ENCODE peak calls at places on chromosomes 11 and 22, in six cellular contexts. H is PC-3, K is dorsolateral prefrontal cortex, Q is GM23338, M is astrocyte, R is HFF-Myc. F is an unnamed sample.

GRCh38 chr11:57567210-57567511 is 311 bp downstream of the UBE2L6 start:
- DNase-seq in M (peak), H (peak), Q (no peak), K (no peak), R (no peak), F (no peak)

GRCh38 chr11:40445391-40445790 is 1014.1 kb downstream of the LRRC4C start:
- DNase-seq in Q (peak), K (no peak), R (no peak), M (peak), H (no peak), F (no peak)

GRCh38 chr11:117833401-117833891 is 8.9 kb upstream of the FXYD2 start:
- DNase-seq in Q (no peak), K (no peak), R (no peak), H (no peak), M (no peak), F (peak)

GRCh38 chr22:44402196-44403111 is 89.7 kb upstream of the SHISAL1 start:
- DNase-seq in M (no peak), Q (no peak), K (peak), R (no peak), H (no peak), F (no peak)

GRCh38 chr22:50474711-50475651 is at the start of gene SBF1:
- DNase-seq in M (peak), H (peak), R (peak), K (peak), Q (peak), F (peak)

GRCh38 chr11:75350743-75351540 is 519 bp downstream of the ARRB1 start:
- DNase-seq in H (peak), K (peak), M (peak), R (no peak), Q (peak), F (no peak)

GRCh38 chr11:29129850-29130249 is 887.0 kb downstream of the KCNA4 start:
- DNase-seq in M (peak), K (no peak), Q (no peak), R (no peak), H (peak), F (no peak)

GRCh38 chr11:19018901-19019300 is 41.6 kb downstream of the MRGPRX2 start:
- DNase-seq in H (peak), Q (peak), R (no peak), K (no peak), M (no peak), F (peak)

GRCh38 chr22:39185601-39186012 is 33.1 kb upstream of the CBX7 start:
- DNase-seq in H (no peak), K (peak), M (no peak), R (no peak), Q (no peak), F (no peak)

GRCh38 chr11:1693327-1694063 is 3.5 kb upstream of the KRTAP5-6 start:
- DNase-seq in H (peak), K (peak), Q (peak), R (peak), M (peak), F (peak)

GRCh38 chr11:8342821-8343681 is 79.4 kb upstream of the LMO1 start:
- DNase-seq in R (no peak), M (no peak), Q (no peak), H (peak), K (no peak), F (no peak)

DNA sequence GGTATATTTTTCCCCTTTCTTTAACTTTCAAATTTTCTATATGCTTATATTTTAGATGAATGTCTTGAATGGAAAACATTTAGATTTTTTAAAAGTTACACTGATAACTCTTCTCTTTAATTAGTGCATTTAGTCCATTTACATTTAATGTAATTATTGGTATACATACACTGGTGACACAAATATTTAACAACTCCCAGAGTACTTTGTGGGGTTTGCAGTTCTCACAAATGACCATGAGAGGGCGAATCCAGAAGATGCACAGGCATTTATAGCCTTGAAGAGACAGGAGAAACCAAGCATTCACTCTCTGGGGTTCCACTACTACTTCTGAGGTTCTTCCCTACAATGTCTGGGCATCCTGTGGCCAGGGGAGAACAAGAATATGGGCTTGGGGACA is 125.1 kb downstream of the TIMP3 start:
- DNase-seq in M (no peak), H (peak), K (no peak), R (peak), Q (peak), F (no peak)
- TF ChIP-seq CTCF in M (peak), H (peak), K (peak), R (peak), Q (peak), F (peak)

GRCh38 chr11:77617892-77618291 is 19.7 kb downstream of the CLNS1A start:
- DNase-seq in M (peak), K (no peak), Q (no peak), H (no peak), R (no peak), F (no peak)

DNA sequence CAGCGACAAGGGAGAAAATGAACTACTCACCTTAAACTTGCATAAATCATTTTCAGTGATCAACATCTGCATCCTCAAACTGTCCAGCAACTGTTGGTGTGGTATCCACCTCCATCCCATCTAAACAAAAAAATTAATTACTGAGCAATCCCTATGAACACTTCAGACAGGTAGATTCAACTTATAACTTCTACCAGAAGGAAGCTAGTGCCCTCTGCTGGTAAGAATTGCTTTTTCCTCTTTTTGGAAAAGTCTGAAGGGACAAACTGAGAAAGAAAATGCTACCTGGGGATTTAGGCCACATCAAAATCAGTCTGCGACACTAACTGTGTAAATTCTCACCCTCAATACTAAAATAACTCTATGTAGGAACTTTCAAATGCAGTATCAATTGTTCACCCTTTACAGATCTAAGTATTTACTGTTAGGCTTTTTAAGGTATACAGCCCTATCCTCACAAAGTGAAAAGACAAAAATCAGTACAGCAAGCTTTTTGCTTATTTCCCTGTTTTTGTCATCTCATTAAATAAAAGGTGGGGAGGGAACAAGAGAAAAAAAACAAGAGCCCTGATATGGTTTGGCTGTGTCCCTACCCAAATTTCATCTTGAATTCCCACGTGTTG is 17.9 kb downstream of the CLNS1A start:
- DNase-seq in Q (peak), K (no peak), H (peak), R (no peak), M (peak), F (no peak)
- TF ChIP-seq CTCF in Q (peak), K (peak), H (peak), R (peak), M (peak), F (peak)

GRCh38 chr11:43687120-43687791 is 6.7 kb downstream of the HSD17B12 start:
- DNase-seq in H (peak), R (no peak), M (peak), K (no peak), Q (peak), F (no peak)

GRCh38 chr11:43689167-43689566 is 8.6 kb downstream of the HSD17B12 start:
- DNase-seq in Q (no peak), M (no peak), H (no peak), K (no peak), R (no peak), F (no peak)

GRCh38 chr11:43681543-43681942 is 1.0 kb downstream of the HSD17B12 start:
- DNase-seq in M (peak), K (no peak), Q (peak), H (peak), R (peak), F (no peak)

GRCh38 chr11:43686207-43686606 is 5.7 kb downstream of the HSD17B12 start:
- DNase-seq in Q (no peak), R (no peak), H (no peak), M (no peak), K (no peak), F (no peak)

DNA sequence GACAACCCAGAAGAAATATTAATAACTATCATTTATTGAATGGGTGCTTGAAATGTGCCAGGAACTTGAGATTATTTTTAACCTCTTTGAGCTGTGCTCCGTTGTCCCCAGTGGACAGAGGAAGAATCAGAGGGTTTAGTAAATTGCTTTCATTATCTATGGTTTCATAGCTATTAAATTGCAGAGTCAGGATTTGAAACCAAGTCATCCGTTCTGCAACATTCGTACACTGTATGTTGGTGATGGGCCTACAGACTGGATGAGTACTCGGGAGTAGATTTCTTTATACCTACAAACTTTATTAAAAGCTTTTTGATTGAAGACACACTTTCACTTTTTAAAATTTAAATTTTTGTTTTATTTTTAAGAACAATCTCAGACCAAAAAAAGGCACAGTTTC is 4.9 kb downstream of the HSD17B12 start:
- DNase-seq in H (peak), Q (no peak), R (no peak), M (no peak), K (no peak), F (no peak)
- TF ChIP-seq CTCF in H (peak), Q (peak), R (no peak), M (no peak), K (no peak), F (peak)

GRCh38 chr22:26131755-26132154 is 37.5 kb upstream of the SEZ6L start:
- DNase-seq in H (no peak), R (no peak), M (no peak), Q (no peak), K (no peak), F (no peak)

GRCh38 chr22:26139320-26139719 is 29.9 kb upstream of the SEZ6L start:
- DNase-seq in K (no peak), R (no peak), M (no peak), H (no peak), Q (no peak), F (no peak)

DNA sequence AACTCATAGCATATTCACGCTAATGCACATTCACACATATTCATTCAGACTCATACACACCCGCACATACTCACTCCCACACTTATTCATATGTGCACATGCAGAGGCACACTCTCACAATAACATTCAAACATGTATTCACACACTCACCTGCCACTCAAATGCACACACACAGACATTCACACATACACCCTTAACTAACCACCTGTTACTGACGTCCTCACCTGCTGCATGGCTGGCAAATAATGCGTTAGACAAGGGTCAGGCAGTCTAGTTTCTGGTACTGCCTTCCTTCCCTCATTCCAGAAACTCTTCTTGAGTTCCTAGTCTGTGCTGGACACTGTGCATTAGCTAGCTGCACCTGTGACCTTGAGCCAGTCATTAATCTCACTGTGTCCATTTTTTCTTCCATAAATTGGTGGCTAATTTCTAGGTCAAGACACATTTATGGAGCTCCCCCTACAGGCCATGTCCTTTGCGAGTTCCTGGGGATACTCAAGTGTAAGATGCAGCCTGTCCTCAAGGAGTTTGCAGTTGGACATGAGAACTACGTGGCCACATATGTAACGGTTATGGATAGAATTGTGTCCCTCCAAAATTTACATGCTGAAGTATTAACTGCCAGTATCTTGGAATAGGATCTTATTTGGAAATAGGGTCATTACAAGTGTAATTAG is 34.5 kb upstream of the SEZ6L start:
- DNase-seq in H (no peak), R (no peak), K (no peak), Q (peak), M (no peak), F (no peak)
- TF ChIP-seq CTCF in H (peak), R (peak), K (no peak), Q (peak), M (no peak), F (peak)

GRCh38 chr11:47330002-47330911 is 22.2 kb downstream of the MYBPC3 start:
- DNase-seq in H (no peak), Q (peak), M (no peak), R (no peak), K (no peak), F (no peak)
- TF ChIP-seq CTCF in H (no peak), Q (no peak), M (no peak), R (no peak), K (no peak), F (no peak)

F was measured in progenitor cell of endocrine pancreas.